ENCODE peak calls at places on chromosome 9, in six cellular contexts. One of them, this sample, is unnamed. For H3K4me1, the result is how much of the 10 kb centered on the place peaks cover.

GRCh38 chr9:134155812-134156360 is 8.5 kb downstream of the RNU6ATAC start:
- DNase-seq in right cardiac atrium: peak
- DNase-seq in colonic mucosa: no peak
- DNase-seq in astrocyte: no peak
- DNase-seq in uterus: no peak
- DNase-seq in osteoblast: no peak
- DNase-seq in this sample: no peak

GRCh38 chr9:87957839-87958238 is 16.5 kb downstream of the CDK20 start:
- DNase-seq in astrocyte: no peak
- DNase-seq in uterus: no peak
- DNase-seq in osteoblast: no peak
- DNase-seq in right cardiac atrium: no peak
- DNase-seq in colonic mucosa: no peak
- DNase-seq in this sample: no peak

GRCh38 chr9:29332789-29333188 is 1759.5 kb upstream of the C9orf72 start:
- DNase-seq in right cardiac atrium: no peak
- DNase-seq in osteoblast: no peak
- DNase-seq in colonic mucosa: no peak
- DNase-seq in astrocyte: peak
- DNase-seq in uterus: no peak
- DNase-seq in this sample: peak

GRCh38 chr9:130461218-130461630 is 16.5 kb downstream of the ASS1 start:
- DNase-seq in osteoblast: peak
- DNase-seq in uterus: peak
- DNase-seq in astrocyte: no peak
- DNase-seq in right cardiac atrium: peak
- DNase-seq in colonic mucosa: peak
- DNase-seq in this sample: no peak

GRCh38 chr9:92097997-92098482 is 17.2 kb downstream of the SPTLC1 start:
- DNase-seq in astrocyte: peak
- DNase-seq in osteoblast: no peak
- DNase-seq in colonic mucosa: peak
- DNase-seq in right cardiac atrium: peak
- DNase-seq in uterus: peak
- DNase-seq in this sample: peak

GRCh38 chr9:100473271-100474081 is 527 bp downstream of the TMEFF1 start:
- DNase-seq in osteoblast: peak
- DNase-seq in colonic mucosa: peak
- DNase-seq in uterus: no peak
- DNase-seq in astrocyte: peak
- DNase-seq in right cardiac atrium: peak
- DNase-seq in this sample: peak

GRCh38 chr9:81242866-81243265 is 446.5 kb downstream of the TLE1 start:
- DNase-seq in colonic mucosa: no peak
- DNase-seq in right cardiac atrium: no peak
- DNase-seq in osteoblast: no peak
- DNase-seq in astrocyte: no peak
- DNase-seq in uterus: no peak
- DNase-seq in this sample: peak

GRCh38 chr9:124297553-124297905 is 39.8 kb downstream of the NEK6 start:
- DNase-seq in colonic mucosa: no peak
- DNase-seq in uterus: peak
- DNase-seq in right cardiac atrium: peak
- DNase-seq in astrocyte: peak
- DNase-seq in osteoblast: peak
- DNase-seq in this sample: peak

GRCh38 chr9:98380065-98380681 is 124.7 kb upstream of the TBC1D2 start:
- DNase-seq in uterus: no peak
- DNase-seq in right cardiac atrium: peak
- DNase-seq in astrocyte: peak
- DNase-seq in osteoblast: no peak
- DNase-seq in colonic mucosa: no peak
- DNase-seq in this sample: no peak

GRCh38 chr9:114500583-114501292 is 4.5 kb downstream of the WHRN start:
- DNase-seq in right cardiac atrium: no peak
- DNase-seq in uterus: no peak
- DNase-seq in osteoblast: no peak
- DNase-seq in colonic mucosa: no peak
- DNase-seq in astrocyte: no peak
- DNase-seq in this sample: no peak

GRCh38 chr9:137052293-137052692 is 1.6 kb downstream of the ENTPD2 start:
- DNase-seq in right cardiac atrium: no peak
- DNase-seq in osteoblast: no peak
- DNase-seq in colonic mucosa: no peak
- DNase-seq in uterus: no peak
- DNase-seq in astrocyte: no peak
- DNase-seq in this sample: no peak

GRCh38 chr9:120730661-120731514 is 16.6 kb upstream of the MEGF9 start:
- DNase-seq in astrocyte: peak
- DNase-seq in colonic mucosa: no peak
- DNase-seq in uterus: no peak
- DNase-seq in right cardiac atrium: no peak
- DNase-seq in osteoblast: peak
- DNase-seq in this sample: peak

GRCh38 chr9:37611961-37612360 is 19.6 kb upstream of the TOMM5 start:
- DNase-seq in astrocyte: no peak
- DNase-seq in colonic mucosa: no peak
- DNase-seq in right cardiac atrium: no peak
- DNase-seq in osteoblast: no peak
- DNase-seq in uterus: no peak
- DNase-seq in this sample: no peak

GRCh38 chr9:77014597-77015263 is 4.7 kb upstream of the FOXB2 start:
- DNase-seq in astrocyte: no peak
- DNase-seq in right cardiac atrium: no peak
- DNase-seq in osteoblast: peak
- DNase-seq in uterus: no peak
- DNase-seq in colonic mucosa: no peak
- DNase-seq in this sample: no peak

GRCh38 chr9:112009656-112010055 is 113.0 kb downstream of the UGCG start:
- DNase-seq in colonic mucosa: no peak
- DNase-seq in osteoblast: no peak
- DNase-seq in uterus: no peak
- DNase-seq in astrocyte: no peak
- DNase-seq in right cardiac atrium: no peak
- DNase-seq in this sample: no peak

GRCh38 chr9:85258823-85259370 is 482.9 kb downstream of the AGTPBP1 start:
- DNase-seq in uterus: no peak
- DNase-seq in astrocyte: peak
- DNase-seq in colonic mucosa: peak
- DNase-seq in osteoblast: peak
- DNase-seq in right cardiac atrium: peak
- DNase-seq in this sample: peak

GRCh38 chr9:130835441-130836298 is 616 bp downstream of the ABL1 start:
- DNase-seq in right cardiac atrium: peak
- DNase-seq in colonic mucosa: no peak
- DNase-seq in astrocyte: peak
- DNase-seq in osteoblast: peak
- DNase-seq in uterus: no peak
- DNase-seq in this sample: no peak

GRCh38 chr9:5650356-5651105 is 21.6 kb downstream of the RIC1 start:
- DNase-seq in osteoblast: peak
- DNase-seq in right cardiac atrium: no peak
- DNase-seq in colonic mucosa: no peak
- DNase-seq in uterus: no peak
- DNase-seq in astrocyte: no peak
- DNase-seq in this sample: no peak

GRCh38 chr9:93686127-93686879 is 109.9 kb downstream of the PHF2 start:
- DNase-seq in right cardiac atrium: no peak
- DNase-seq in astrocyte: no peak
- DNase-seq in osteoblast: no peak
- DNase-seq in uterus: no peak
- DNase-seq in colonic mucosa: no peak
- DNase-seq in this sample: no peak

GRCh38 chr9:107636596-107637405 is 147.2 kb upstream of the KLF4 start:
- DNase-seq in right cardiac atrium: no peak
- DNase-seq in osteoblast: peak
- DNase-seq in colonic mucosa: no peak
- DNase-seq in uterus: no peak
- DNase-seq in astrocyte: no peak
- DNase-seq in this sample: no peak

GRCh38 chr9:107637421-107638420 is 148.2 kb upstream of the KLF4 start:
- DNase-seq in osteoblast: peak
- DNase-seq in uterus: peak
- DNase-seq in colonic mucosa: peak
- DNase-seq in right cardiac atrium: peak
- DNase-seq in astrocyte: peak
- DNase-seq in this sample: peak

GRCh38 chr9:107639426-107639825 is 149.9 kb upstream of the KLF4 start:
- DNase-seq in uterus: no peak
- DNase-seq in colonic mucosa: no peak
- DNase-seq in right cardiac atrium: no peak
- DNase-seq in astrocyte: peak
- DNase-seq in osteoblast: no peak
- DNase-seq in this sample: no peak

GRCh38 chr9:107638922-107639321 is 149.4 kb upstream of the KLF4 start:
- DNase-seq in colonic mucosa: peak
- DNase-seq in osteoblast: peak
- DNase-seq in astrocyte: peak
- DNase-seq in uterus: peak
- DNase-seq in right cardiac atrium: peak
- DNase-seq in this sample: peak

GRCh38 chr9:107638496-107638895 is 148.9 kb upstream of the KLF4 start:
- DNase-seq in astrocyte: no peak
- DNase-seq in right cardiac atrium: no peak
- DNase-seq in colonic mucosa: no peak
- DNase-seq in osteoblast: peak
- DNase-seq in uterus: no peak
- DNase-seq in this sample: no peak
- H3K27ac ChIP-seq in astrocyte: peak
- H3K27ac ChIP-seq in right cardiac atrium: peak
- H3K27ac ChIP-seq in colonic mucosa: peak
- H3K27ac ChIP-seq in osteoblast: peak
- H3K27ac ChIP-seq in uterus: peak
- H3K27ac ChIP-seq in this sample: peak

DNA sequence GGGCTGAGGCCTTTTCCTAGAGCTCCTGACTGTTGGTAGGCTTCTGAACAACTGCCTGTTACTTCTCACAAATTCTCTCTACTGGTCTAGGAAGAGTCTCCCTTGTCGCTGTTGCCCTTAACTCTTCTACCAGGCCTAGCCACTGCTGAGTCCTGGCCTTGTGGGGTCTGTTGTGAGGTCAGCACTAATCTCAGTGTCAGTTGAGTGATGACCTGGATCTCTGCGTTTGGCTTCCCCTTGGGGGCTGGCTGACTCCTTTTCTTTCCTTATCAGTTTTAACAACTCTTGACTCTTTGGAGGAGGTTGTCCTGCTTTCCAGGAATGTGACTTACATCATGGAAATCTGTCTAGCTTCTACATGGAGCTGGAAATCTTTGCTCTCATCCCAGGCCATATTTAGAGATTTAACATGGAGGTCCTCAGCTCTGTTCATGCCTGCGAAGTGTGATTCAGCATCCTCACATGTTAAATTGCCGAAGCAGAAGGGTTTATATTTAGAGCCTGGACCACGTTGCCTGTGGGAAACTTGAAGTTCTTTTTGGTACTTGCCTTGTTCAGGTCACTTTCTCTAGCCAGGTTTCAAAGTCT is 5.6 kb upstream of the GARNL3 start:
- DNase-seq in osteoblast: no peak
- DNase-seq in astrocyte: no peak
- DNase-seq in colonic mucosa: no peak
- DNase-seq in uterus: peak
- DNase-seq in right cardiac atrium: no peak
- DNase-seq in this sample: no peak
- H3K4me1 ChIP-seq in osteoblast: under half
- H3K4me1 ChIP-seq in astrocyte: under half
- H3K4me1 ChIP-seq in colonic mucosa: under half
- H3K4me1 ChIP-seq in uterus: under half
- H3K4me1 ChIP-seq in right cardiac atrium: under half
- H3K4me1 ChIP-seq in this sample: under half

DNA sequence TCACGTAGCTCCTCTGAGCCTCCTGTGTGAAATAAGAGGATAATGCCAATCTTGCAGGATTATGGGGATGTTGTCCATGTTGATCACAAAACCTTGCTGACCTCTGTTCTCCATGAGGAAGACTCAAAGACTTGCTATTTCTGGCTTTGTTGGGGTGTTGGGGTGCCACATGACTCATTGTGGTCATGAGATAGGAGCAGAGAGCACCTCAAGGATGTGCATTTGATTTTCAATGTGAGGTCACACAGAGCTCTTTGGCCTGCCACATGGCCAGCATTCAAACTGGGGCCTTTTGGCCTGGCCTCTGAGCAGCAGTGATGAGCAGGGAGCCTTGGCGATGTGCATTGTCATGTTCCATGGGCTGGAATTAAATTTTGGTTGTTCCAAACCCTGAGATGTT is 380.3 kb downstream of the GADD45G start:
- DNase-seq in right cardiac atrium: no peak
- DNase-seq in colonic mucosa: no peak
- DNase-seq in osteoblast: no peak
- DNase-seq in astrocyte: no peak
- DNase-seq in uterus: no peak
- DNase-seq in this sample: no peak
- H3K27ac ChIP-seq in right cardiac atrium: no peak
- H3K27ac ChIP-seq in colonic mucosa: no peak
- H3K27ac ChIP-seq in osteoblast: no peak
- H3K27ac ChIP-seq in astrocyte: no peak
- H3K27ac ChIP-seq in uterus: no peak
- H3K27ac ChIP-seq in this sample: no peak

GRCh38 chr9:122264360-122265264 is at the start of the genes MRRF and RBM18:
- DNase-seq in astrocyte: peak
- DNase-seq in right cardiac atrium: peak
- DNase-seq in osteoblast: peak
- DNase-seq in uterus: peak
- DNase-seq in colonic mucosa: peak
- DNase-seq in this sample: peak

GRCh38 chr9:122263699-122264349 is 816 bp downstream of the RBM18 start:
- DNase-seq in right cardiac atrium: no peak
- DNase-seq in astrocyte: peak
- DNase-seq in colonic mucosa: no peak
- DNase-seq in uterus: no peak
- DNase-seq in osteoblast: no peak
- DNase-seq in this sample: peak

GRCh38 chr9:122268041-122268814 is 3.5 kb downstream of the MRRF start:
- DNase-seq in osteoblast: no peak
- DNase-seq in colonic mucosa: no peak
- DNase-seq in astrocyte: no peak
- DNase-seq in right cardiac atrium: no peak
- DNase-seq in uterus: no peak
- DNase-seq in this sample: no peak

GRCh38 chr9:122262073-122262472 is 2.6 kb downstream of the RBM18 start:
- DNase-seq in right cardiac atrium: no peak
- DNase-seq in colonic mucosa: no peak
- DNase-seq in astrocyte: no peak
- DNase-seq in uterus: no peak
- DNase-seq in osteoblast: no peak
- DNase-seq in this sample: no peak

DNA sequence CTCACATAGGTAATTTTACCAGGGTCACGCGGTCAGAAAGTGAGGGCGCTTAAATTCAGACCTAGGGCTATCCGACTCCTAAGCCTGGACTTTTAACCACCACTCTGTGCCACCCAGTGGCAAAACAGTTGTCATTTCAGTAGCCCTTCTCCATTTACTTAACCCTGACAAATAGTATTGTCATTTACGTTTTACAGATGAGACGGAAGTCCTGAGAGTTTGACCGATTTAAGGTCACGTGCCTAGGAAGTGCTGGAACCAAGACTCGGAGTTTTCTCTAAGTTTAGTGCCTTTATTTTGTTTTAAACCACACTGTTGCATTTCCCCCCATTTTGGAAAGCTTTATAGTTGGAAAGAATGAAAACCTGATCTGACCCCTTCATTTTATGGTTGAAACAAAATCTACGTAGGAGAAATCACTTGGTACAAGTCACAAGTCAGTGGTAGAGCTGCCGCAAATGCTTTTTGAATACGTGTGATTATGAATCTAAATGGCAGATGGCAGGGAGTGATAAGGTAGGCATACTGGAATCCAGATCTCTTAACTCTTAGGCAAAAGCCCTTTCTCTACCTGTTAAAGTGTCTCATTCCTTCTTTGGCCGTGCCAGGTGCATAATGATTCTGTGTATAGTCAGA is 701 bp downstream of the MRRF start:
- DNase-seq in osteoblast: peak
- DNase-seq in colonic mucosa: peak
- DNase-seq in astrocyte: no peak
- DNase-seq in right cardiac atrium: no peak
- DNase-seq in uterus: no peak
- DNase-seq in this sample: peak
- H3K4me1 ChIP-seq in osteoblast: under half
- H3K4me1 ChIP-seq in colonic mucosa: under half
- H3K4me1 ChIP-seq in astrocyte: under half
- H3K4me1 ChIP-seq in right cardiac atrium: under half
- H3K4me1 ChIP-seq in uterus: under half
- H3K4me1 ChIP-seq in this sample: under half